ENCODE peak calls at places on chromosomes 5 and 9, in seven cellular contexts. One of them, this sample, is unnamed.

GRCh38 chr9:98810106-98810840 is 2.8 kb downstream of the GALNT12 start:
- DNase-seq in uterus: no peak
- DNase-seq in EL: no peak
- DNase-seq in activated CD4-positive, alpha-beta T cell treated with anti-CD3 and anti-CD28 coated beads for 1 hour: no peak
- DNase-seq in stimulated activated naive CD8-positive, alpha-beta T cell treated with anti-CD3 and anti-CD28 coated beads, Interleukin-15, amount 100 ng/mL, for 72 hours: no peak
- DNase-seq in SW 1271: no peak
- DNase-seq in CD8-positive, alpha-beta memory T cell: no peak
- DNase-seq in this sample: no peak

GRCh38 chr9:17135578-17135904 is 701 bp downstream of the CNTLN start:
- DNase-seq in activated CD4-positive, alpha-beta T cell treated with anti-CD3 and anti-CD28 coated beads for 1 hour: no peak
- DNase-seq in EL: no peak
- DNase-seq in SW 1271: no peak
- DNase-seq in stimulated activated naive CD8-positive, alpha-beta T cell treated with anti-CD3 and anti-CD28 coated beads, Interleukin-15, amount 100 ng/mL, for 72 hours: peak; percentile 2
- DNase-seq in uterus: no peak
- DNase-seq in CD8-positive, alpha-beta memory T cell: no peak
- DNase-seq in this sample: no peak

GRCh38 chr5:132785355-132785754 is 8.3 kb upstream of the SEPTIN8 start:
- DNase-seq in EL: no peak
- DNase-seq in SW 1271: no peak
- DNase-seq in CD8-positive, alpha-beta memory T cell: no peak
- DNase-seq in activated CD4-positive, alpha-beta T cell treated with anti-CD3 and anti-CD28 coated beads for 1 hour: no peak
- DNase-seq in uterus: no peak
- DNase-seq in stimulated activated naive CD8-positive, alpha-beta T cell treated with anti-CD3 and anti-CD28 coated beads, Interleukin-15, amount 100 ng/mL, for 72 hours: no peak
- DNase-seq in this sample: no peak

GRCh38 chr9:78029601-78030552 is 1.7 kb downstream of the GNAQ start:
- DNase-seq in EL: peak; percentile 49
- DNase-seq in SW 1271: no peak
- DNase-seq in activated CD4-positive, alpha-beta T cell treated with anti-CD3 and anti-CD28 coated beads for 1 hour: no peak
- DNase-seq in CD8-positive, alpha-beta memory T cell: no peak
- DNase-seq in stimulated activated naive CD8-positive, alpha-beta T cell treated with anti-CD3 and anti-CD28 coated beads, Interleukin-15, amount 100 ng/mL, for 72 hours: peak; percentile 43
- DNase-seq in uterus: peak; percentile 28
- DNase-seq in this sample: no peak

GRCh38 chr5:33829430-33829829 is 62.4 kb downstream of the ADAMTS12 start:
- DNase-seq in uterus: peak; percentile 21
- DNase-seq in activated CD4-positive, alpha-beta T cell treated with anti-CD3 and anti-CD28 coated beads for 1 hour: no peak
- DNase-seq in stimulated activated naive CD8-positive, alpha-beta T cell treated with anti-CD3 and anti-CD28 coated beads, Interleukin-15, amount 100 ng/mL, for 72 hours: no peak
- DNase-seq in SW 1271: no peak
- DNase-seq in EL: no peak
- DNase-seq in CD8-positive, alpha-beta memory T cell: no peak
- DNase-seq in this sample: no peak

GRCh38 chr5:168346417-168346816 is 55.0 kb downstream of the WWC1 start:
- DNase-seq in CD8-positive, alpha-beta memory T cell: no peak
- DNase-seq in stimulated activated naive CD8-positive, alpha-beta T cell treated with anti-CD3 and anti-CD28 coated beads, Interleukin-15, amount 100 ng/mL, for 72 hours: no peak
- DNase-seq in SW 1271: no peak
- DNase-seq in uterus: no peak
- DNase-seq in activated CD4-positive, alpha-beta T cell treated with anti-CD3 and anti-CD28 coated beads for 1 hour: no peak
- DNase-seq in EL: no peak
- DNase-seq in this sample: no peak

GRCh38 chr5:143432658-143433239 is 29.3 kb upstream of the NR3C1 start:
- DNase-seq in activated CD4-positive, alpha-beta T cell treated with anti-CD3 and anti-CD28 coated beads for 1 hour: no peak
- DNase-seq in EL: peak; percentile 31
- DNase-seq in stimulated activated naive CD8-positive, alpha-beta T cell treated with anti-CD3 and anti-CD28 coated beads, Interleukin-15, amount 100 ng/mL, for 72 hours: no peak
- DNase-seq in uterus: no peak
- DNase-seq in CD8-positive, alpha-beta memory T cell: no peak
- DNase-seq in SW 1271: no peak
- DNase-seq in this sample: no peak

GRCh38 chr5:84450617-84451414 is 66.1 kb upstream of the EDIL3 start:
- DNase-seq in CD8-positive, alpha-beta memory T cell: no peak
- DNase-seq in uterus: no peak
- DNase-seq in stimulated activated naive CD8-positive, alpha-beta T cell treated with anti-CD3 and anti-CD28 coated beads, Interleukin-15, amount 100 ng/mL, for 72 hours: no peak
- DNase-seq in activated CD4-positive, alpha-beta T cell treated with anti-CD3 and anti-CD28 coated beads for 1 hour: no peak
- DNase-seq in SW 1271: no peak
- DNase-seq in EL: no peak
- DNase-seq in this sample: no peak

GRCh38 chr5:171426266-171426665 is 6.8 kb downstream of the FGF18 start:
- DNase-seq in EL: no peak
- DNase-seq in activated CD4-positive, alpha-beta T cell treated with anti-CD3 and anti-CD28 coated beads for 1 hour: no peak
- DNase-seq in CD8-positive, alpha-beta memory T cell: no peak
- DNase-seq in stimulated activated naive CD8-positive, alpha-beta T cell treated with anti-CD3 and anti-CD28 coated beads, Interleukin-15, amount 100 ng/mL, for 72 hours: no peak
- DNase-seq in uterus: no peak
- DNase-seq in SW 1271: no peak
- DNase-seq in this sample: no peak

GRCh38 chr9:124342946-124343485 is 72.2 kb downstream of the PSMB7 start:
- DNase-seq in activated CD4-positive, alpha-beta T cell treated with anti-CD3 and anti-CD28 coated beads for 1 hour: no peak
- DNase-seq in stimulated activated naive CD8-positive, alpha-beta T cell treated with anti-CD3 and anti-CD28 coated beads, Interleukin-15, amount 100 ng/mL, for 72 hours: no peak
- DNase-seq in SW 1271: peak; percentile 28
- DNase-seq in CD8-positive, alpha-beta memory T cell: no peak
- DNase-seq in uterus: peak; percentile 64
- DNase-seq in EL: peak; percentile 95
- DNase-seq in this sample: no peak

GRCh38 chr9:35771524-35771923 is 17.4 kb upstream of the MSMP start:
- DNase-seq in uterus: no peak
- DNase-seq in EL: no peak
- DNase-seq in CD8-positive, alpha-beta memory T cell: no peak
- DNase-seq in stimulated activated naive CD8-positive, alpha-beta T cell treated with anti-CD3 and anti-CD28 coated beads, Interleukin-15, amount 100 ng/mL, for 72 hours: no peak
- DNase-seq in activated CD4-positive, alpha-beta T cell treated with anti-CD3 and anti-CD28 coated beads for 1 hour: no peak
- DNase-seq in SW 1271: no peak
- DNase-seq in this sample: no peak

GRCh38 chr9:127977877-127978647 is 2.7 kb downstream of the EEIG1 start:
- DNase-seq in CD8-positive, alpha-beta memory T cell: no peak
- DNase-seq in uterus: peak; percentile 79
- DNase-seq in EL: peak; percentile 80
- DNase-seq in SW 1271: no peak
- DNase-seq in activated CD4-positive, alpha-beta T cell treated with anti-CD3 and anti-CD28 coated beads for 1 hour: no peak
- DNase-seq in stimulated activated naive CD8-positive, alpha-beta T cell treated with anti-CD3 and anti-CD28 coated beads, Interleukin-15, amount 100 ng/mL, for 72 hours: no peak
- DNase-seq in this sample: no peak

GRCh38 chr9:71990466-71990865 is 69.9 kb downstream of the C9orf57 start:
- DNase-seq in uterus: no peak
- DNase-seq in activated CD4-positive, alpha-beta T cell treated with anti-CD3 and anti-CD28 coated beads for 1 hour: no peak
- DNase-seq in stimulated activated naive CD8-positive, alpha-beta T cell treated with anti-CD3 and anti-CD28 coated beads, Interleukin-15, amount 100 ng/mL, for 72 hours: no peak
- DNase-seq in CD8-positive, alpha-beta memory T cell: no peak
- DNase-seq in SW 1271: no peak
- DNase-seq in EL: peak; percentile 14
- DNase-seq in this sample: no peak